ENCODE peak calls at places on chromosomes 16 and 17, in six cellular contexts. One of them, this sample, is unnamed.

GRCh38 chr17:19270951-19271611 is 33.9 kb downstream of the EPN2 start:
- DNase-seq in Peyer's patch: no peak
- DNase-seq in thoracic aorta: no peak
- DNase-seq in OCI-LY7: peak; percentile 73
- DNase-seq in left lung: no peak
- DNase-seq in mucosa of descending colon: no peak
- DNase-seq in this sample: no peak

GRCh38 chr17:67376509-67376891 is 581 bp upstream of the PITPNC1 start:
- DNase-seq in left lung: no peak
- DNase-seq in OCI-LY7: peak; percentile 47
- DNase-seq in Peyer's patch: peak; percentile 54
- DNase-seq in mucosa of descending colon: peak; percentile 23
- DNase-seq in thoracic aorta: no peak
- DNase-seq in this sample: no peak

GRCh38 chr17:28071179-28071578 is 28.7 kb downstream of the NLK start:
- DNase-seq in mucosa of descending colon: no peak
- DNase-seq in OCI-LY7: no peak
- DNase-seq in left lung: no peak
- DNase-seq in thoracic aorta: no peak
- DNase-seq in Peyer's patch: no peak
- DNase-seq in this sample: no peak

GRCh38 chr16:84080378-84080777 is 36.4 kb downstream of the MBTPS1 start:
- DNase-seq in thoracic aorta: no peak
- DNase-seq in left lung: no peak
- DNase-seq in Peyer's patch: no peak
- DNase-seq in OCI-LY7: no peak
- DNase-seq in mucosa of descending colon: no peak
- DNase-seq in this sample: no peak

GRCh38 chr17:17613708-17614114 is 22.2 kb upstream of the PEMT start:
- DNase-seq in OCI-LY7: peak; percentile 67
- DNase-seq in thoracic aorta: no peak
- DNase-seq in left lung: no peak
- DNase-seq in mucosa of descending colon: peak; percentile 83
- DNase-seq in Peyer's patch: peak; percentile 74
- DNase-seq in this sample: no peak

GRCh38 chr16:11705311-11705710 is 37.1 kb downstream of the SNN start:
- DNase-seq in Peyer's patch: no peak
- DNase-seq in thoracic aorta: no peak
- DNase-seq in OCI-LY7: no peak
- DNase-seq in mucosa of descending colon: no peak
- DNase-seq in left lung: no peak
- DNase-seq in this sample: no peak

GRCh38 chr16:78654929-78655328 is 555.5 kb downstream of the WWOX start:
- DNase-seq in mucosa of descending colon: no peak
- DNase-seq in Peyer's patch: no peak
- DNase-seq in OCI-LY7: no peak
- DNase-seq in left lung: no peak
- DNase-seq in thoracic aorta: no peak
- DNase-seq in this sample: no peak

GRCh38 chr17:78343433-78344201 is 16.3 kb downstream of the SOCS3 start:
- DNase-seq in Peyer's patch: peak; percentile 93
- DNase-seq in left lung: peak; percentile 92
- DNase-seq in thoracic aorta: no peak
- DNase-seq in OCI-LY7: peak; percentile 79
- DNase-seq in mucosa of descending colon: peak; percentile 59
- DNase-seq in this sample: peak; percentile 70

GRCh38 chr17:34711646-34712045 is 132.3 kb downstream of the TMEM132E start:
- DNase-seq in mucosa of descending colon: no peak
- DNase-seq in OCI-LY7: no peak
- DNase-seq in Peyer's patch: no peak
- DNase-seq in left lung: no peak
- DNase-seq in thoracic aorta: no peak
- DNase-seq in this sample: no peak

DNA sequence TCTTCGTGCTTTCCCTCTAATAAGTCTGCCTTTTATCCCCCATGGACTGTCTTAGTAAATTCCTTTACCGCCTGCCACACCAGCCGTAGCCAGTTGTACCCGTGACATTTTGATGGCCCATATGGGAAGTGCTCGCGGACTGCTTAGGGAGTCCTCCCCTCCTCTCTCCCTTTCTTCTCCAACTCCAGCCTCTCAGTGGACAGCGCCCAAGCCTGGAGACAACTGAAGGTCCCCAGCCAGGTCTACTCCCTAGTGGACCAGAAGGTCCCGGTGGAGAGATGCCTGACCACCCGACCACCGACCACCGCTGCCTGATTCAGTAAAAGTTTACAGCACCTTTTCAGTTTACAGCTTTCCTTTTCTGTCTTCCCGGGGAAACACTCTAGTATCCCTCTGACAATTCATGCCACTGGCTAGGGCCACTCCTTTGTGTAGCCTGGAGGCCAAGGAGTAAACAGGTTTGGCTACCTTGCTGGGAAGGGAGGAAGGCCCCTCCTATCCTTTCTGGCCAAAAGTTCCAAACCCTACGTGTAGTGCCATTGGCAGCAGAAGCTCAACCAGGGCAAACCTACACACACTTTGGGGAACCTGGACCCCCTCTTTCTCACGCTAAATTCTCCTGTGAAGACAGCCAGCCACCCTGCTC is 18.0 kb downstream of the CTRB2 start:
- DNase-seq in OCI-LY7: no peak
- DNase-seq in left lung: no peak
- DNase-seq in mucosa of descending colon: no peak
- DNase-seq in Peyer's patch: no peak
- DNase-seq in thoracic aorta: no peak
- DNase-seq in this sample: no peak
- H3K9me3 ChIP-seq in OCI-LY7: no peaks in the 10 kb centered on the region
- H3K9me3 ChIP-seq in left lung: no peaks in the 10 kb centered on the region
- H3K9me3 ChIP-seq in mucosa of descending colon: no peaks in the 10 kb centered on the region
- H3K9me3 ChIP-seq in Peyer's patch: no peaks in the 10 kb centered on the region
- H3K9me3 ChIP-seq in thoracic aorta: no peaks in the 10 kb centered on the region
- H3K9me3 ChIP-seq in this sample: no peaks in the 10 kb centered on the region

DNA sequence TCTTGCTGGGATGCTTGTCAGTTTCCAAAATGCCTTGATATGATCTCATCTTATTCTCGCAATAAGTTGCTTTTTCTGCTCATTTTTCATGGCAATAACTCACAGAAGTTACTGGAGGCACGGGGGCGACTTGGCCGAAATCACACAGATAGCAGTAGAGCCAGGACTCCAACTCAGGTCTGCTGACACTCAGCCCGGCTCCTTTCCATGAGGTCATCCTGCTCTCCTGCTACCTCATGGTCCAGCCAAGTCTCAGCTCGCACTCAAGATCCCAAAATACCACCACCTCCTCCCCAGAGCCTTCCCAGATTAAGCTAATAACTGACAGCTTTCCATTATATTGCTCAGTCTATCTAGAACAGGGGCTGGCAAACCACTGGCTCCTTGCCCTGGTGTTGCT is 269.5 kb downstream of the MAP2K4 start:
- DNase-seq in left lung: no peak
- DNase-seq in thoracic aorta: peak; percentile 10
- DNase-seq in OCI-LY7: no peak
- DNase-seq in mucosa of descending colon: no peak
- DNase-seq in Peyer's patch: no peak
- DNase-seq in this sample: no peak
- H3K9me3 ChIP-seq in left lung: peaks cover 6% of the 10 kb centered on the region
- H3K9me3 ChIP-seq in thoracic aorta: no peaks in the 10 kb centered on the region
- H3K9me3 ChIP-seq in OCI-LY7: no peaks in the 10 kb centered on the region
- H3K9me3 ChIP-seq in mucosa of descending colon: no peaks in the 10 kb centered on the region
- H3K9me3 ChIP-seq in Peyer's patch: no peaks in the 10 kb centered on the region
- H3K9me3 ChIP-seq in this sample: no peaks in the 10 kb centered on the region

GRCh38 chr17:70295329-70295728 is 126.0 kb downstream of the KCNJ2 start:
- DNase-seq in OCI-LY7: no peak
- DNase-seq in mucosa of descending colon: no peak
- DNase-seq in left lung: no peak
- DNase-seq in Peyer's patch: no peak
- DNase-seq in thoracic aorta: no peak
- DNase-seq in this sample: no peak
- H3K9me3 ChIP-seq in OCI-LY7: no peaks in the 10 kb centered on the region
- H3K9me3 ChIP-seq in mucosa of descending colon: no peaks in the 10 kb centered on the region
- H3K9me3 ChIP-seq in left lung: no peaks in the 10 kb centered on the region
- H3K9me3 ChIP-seq in Peyer's patch: no peaks in the 10 kb centered on the region
- H3K9me3 ChIP-seq in thoracic aorta: no peaks in the 10 kb centered on the region
- H3K9me3 ChIP-seq in this sample: no peaks in the 10 kb centered on the region

DNA sequence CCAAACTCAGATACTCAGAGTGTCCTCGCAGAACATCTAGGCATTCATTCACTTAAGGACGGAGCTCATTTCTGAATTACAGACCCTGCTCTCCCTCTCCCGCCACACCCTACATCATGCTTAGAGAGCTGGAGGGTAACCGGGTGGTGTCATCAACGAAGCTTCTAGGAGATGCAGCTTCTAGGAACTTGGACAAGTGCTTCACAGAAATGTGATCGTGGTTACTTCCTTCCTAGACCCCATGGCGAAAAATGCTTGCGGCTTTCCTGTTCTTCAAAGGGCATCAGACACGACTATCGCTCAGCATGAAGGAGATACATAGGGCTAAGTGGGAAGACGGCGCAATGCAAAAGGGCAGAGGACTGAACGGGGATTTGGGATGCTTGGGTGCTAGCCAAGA is 126.8 kb downstream of the ZFHX3 start:
- DNase-seq in left lung: no peak
- DNase-seq in OCI-LY7: no peak
- DNase-seq in thoracic aorta: no peak
- DNase-seq in mucosa of descending colon: no peak
- DNase-seq in Peyer's patch: no peak
- DNase-seq in this sample: no peak
- H3K9me3 ChIP-seq in left lung: no peaks in the 10 kb centered on the region
- H3K9me3 ChIP-seq in OCI-LY7: no peaks in the 10 kb centered on the region
- H3K9me3 ChIP-seq in thoracic aorta: no peaks in the 10 kb centered on the region
- H3K9me3 ChIP-seq in mucosa of descending colon: no peaks in the 10 kb centered on the region
- H3K9me3 ChIP-seq in Peyer's patch: no peaks in the 10 kb centered on the region
- H3K9me3 ChIP-seq in this sample: no peaks in the 10 kb centered on the region

GRCh38 chr16:35234679-35235078 is 1775.3 kb downstream of the TP53TG3F start:
- DNase-seq in left lung: peak; percentile 43
- DNase-seq in mucosa of descending colon: no peak
- DNase-seq in thoracic aorta: no peak
- DNase-seq in OCI-LY7: no peak
- DNase-seq in Peyer's patch: no peak
- DNase-seq in this sample: no peak
- H3K9me3 ChIP-seq in left lung: peaks cover 32% of the 10 kb centered on the region
- H3K9me3 ChIP-seq in mucosa of descending colon: peaks cover 67% of the 10 kb centered on the region
- H3K9me3 ChIP-seq in thoracic aorta: no peaks in the 10 kb centered on the region
- H3K9me3 ChIP-seq in OCI-LY7: no peaks in the 10 kb centered on the region
- H3K9me3 ChIP-seq in Peyer's patch: peaks cover 6% of the 10 kb centered on the region
- H3K9me3 ChIP-seq in this sample: no peaks in the 10 kb centered on the region

GRCh38 chr17:26807024-26807423 is 486.9 kb upstream of the WSB1 start:
- DNase-seq in thoracic aorta: no peak
- DNase-seq in OCI-LY7: no peak
- DNase-seq in left lung: no peak
- DNase-seq in mucosa of descending colon: no peak
- DNase-seq in Peyer's patch: no peak
- DNase-seq in this sample: no peak

GRCh38 chr17:26809033-26809432 is 484.9 kb upstream of the WSB1 start:
- DNase-seq in Peyer's patch: no peak
- DNase-seq in OCI-LY7: no peak
- DNase-seq in mucosa of descending colon: no peak
- DNase-seq in left lung: no peak
- DNase-seq in thoracic aorta: no peak
- DNase-seq in this sample: no peak
- H3K9me3 ChIP-seq in Peyer's patch: peaks cover 41% of the 10 kb centered on the region
- H3K9me3 ChIP-seq in OCI-LY7: peaks cover 57% of the 10 kb centered on the region
- H3K9me3 ChIP-seq in mucosa of descending colon: peaks cover 77% of the 10 kb centered on the region
- H3K9me3 ChIP-seq in left lung: peaks cover 84% of the 10 kb centered on the region
- H3K9me3 ChIP-seq in thoracic aorta: peaks cover 5% of the 10 kb centered on the region
- H3K9me3 ChIP-seq in this sample: peaks cover 4% of the 10 kb centered on the region